ENCODE peak calls at places on chromosomes 6 and 20, in eight cellular contexts. T, W, K, A, C, Z, Y and G are unnamed samples.

GRCh38 chr6:150263765-150264415 is 104.9 kb upstream of the IYD start:
- DNase-seq in T (no peak), W (no peak), K (no peak), A (no peak), C (no peak), Z (no peak), Y (no peak), G (no peak)

GRCh38 chr6:15948930-15949900 is 179.7 kb upstream of the MYLIP start:
- DNase-seq in T (no peak), W (no peak), K (no peak), A (no peak), C (no peak), Z (no peak), Y (peak), G (no peak)

GRCh38 chr6:26121141-26122004 is 34.1 kb downstream of the HFE start:
- DNase-seq in T (no peak), W (no peak), K (peak), A (no peak), C (peak), Z (no peak), Y (peak), G (no peak)

GRCh38 chr6:6825986-6826901 is 237.7 kb downstream of the LY86 start:
- DNase-seq in T (no peak), W (no peak), K (peak), A (peak), C (no peak), Z (no peak), Y (peak), G (peak)

GRCh38 chr6:78831492-78831891 is 35.9 kb upstream of the IRAK1BP1 start:
- DNase-seq in T (no peak), W (no peak), K (no peak), A (no peak), C (no peak), Z (no peak), Y (no peak), G (no peak)

GRCh38 chr6:134074151-134074712 is 21.8 kb upstream of the SLC2A12 start:
- DNase-seq in T (peak), W (no peak), K (no peak), A (no peak), C (no peak), Z (no peak), Y (no peak), G (no peak)

GRCh38 chr20:43849496-43850197 is 65.0 kb upstream of the TOX2 start:
- DNase-seq in T (no peak), W (no peak), K (peak), A (no peak), C (no peak), Z (no peak), Y (no peak), G (no peak)

GRCh38 chr6:10099648-10100047 is 315.2 kb downstream of the TFAP2A start:
- DNase-seq in T (no peak), W (no peak), K (no peak), A (no peak), C (no peak), Z (no peak), Y (peak), G (no peak)

GRCh38 chr20:38346247-38346651 is at the start of gene LBP:
- DNase-seq in T (no peak), W (no peak), K (no peak), A (peak), C (no peak), Z (no peak), Y (no peak), G (no peak)

GRCh38 chr6:13814176-13814937 is at the start of gene MCUR1:
- DNase-seq in T (peak), W (peak), K (peak), A (peak), C (peak), Z (peak), Y (peak), G (peak)

GRCh38 chr6:26296857-26297648 is 67.9 kb upstream of the BTN3A2 start:
- DNase-seq in T (no peak), W (no peak), K (peak), A (no peak), C (peak), Z (no peak), Y (no peak), G (no peak)

GRCh38 chr6:131914967-131915751 is 36.0 kb downstream of the CCN2 start:
- DNase-seq in T (no peak), W (peak), K (peak), A (peak), C (peak), Z (peak), Y (peak), G (no peak)

GRCh38 chr20:57941121-57941522 is 231.3 kb upstream of the PMEPA1 start:
- DNase-seq in T (no peak), W (peak), K (no peak), A (no peak), C (no peak), Z (no peak), Y (peak), G (no peak)

GRCh38 chr6:78947962-78948361 is 80.6 kb downstream of the IRAK1BP1 start:
- DNase-seq in T (no peak), W (no peak), K (peak), A (no peak), C (no peak), Z (no peak), Y (no peak), G (no peak)

GRCh38 chr6:99885051-99885450 is 109.0 kb downstream of the MCHR2 start:
- DNase-seq in T (no peak), W (no peak), K (no peak), A (no peak), C (no peak), Z (no peak), Y (no peak), G (no peak)

GRCh38 chr20:57260065-57260958 is 6.1 kb downstream of the BMP7 start:
- DNase-seq in T (no peak), W (no peak), K (no peak), A (no peak), C (no peak), Z (no peak), Y (no peak), G (no peak)

GRCh38 chr6:41541364-41541763 is 4.8 kb upstream of the FOXP4 start:
- DNase-seq in T (no peak), W (no peak), K (no peak), A (no peak), C (no peak), Z (no peak), Y (no peak), G (no peak)

GRCh38 chr6:134447883-134448387 is 130.0 kb upstream of the SGK1 start:
- DNase-seq in T (no peak), W (no peak), K (peak), A (no peak), C (no peak), Z (no peak), Y (no peak), G (no peak)

GRCh38 chr6:41734666-41735426 is 562 bp downstream of the TFEB start:
- DNase-seq in T (no peak), W (peak), K (peak), A (peak), C (peak), Z (peak), Y (peak), G (peak)

GRCh38 chr6:43286995-43287716 is 10.9 kb upstream of the SLC22A7 start:
- DNase-seq in T (no peak), W (no peak), K (peak), A (no peak), C (no peak), Z (no peak), Y (no peak), G (no peak)

GRCh38 chr20:62021794-62022419 is 43.8 kb downstream of the TAF4 start:
- DNase-seq in T (no peak), W (no peak), K (no peak), A (no peak), C (no peak), Z (no peak), Y (no peak), G (no peak)

GRCh38 chr6:32439708-32440214 is at the start of gene HLA-DRA:
- DNase-seq in T (peak), W (no peak), K (peak), A (no peak), C (peak), Z (no peak), Y (peak), G (no peak)

GRCh38 chr6:31734703-31735500 is 1.4 kb downstream of the CLIC1 start:
- DNase-seq in T (no peak), W (peak), K (peak), A (peak), C (peak), Z (no peak), Y (peak), G (peak)

GRCh38 chr6:38459291-38459690 is 180.4 kb downstream of the BTBD9 start:
- DNase-seq in T (no peak), W (no peak), K (peak), A (no peak), C (no peak), Z (no peak), Y (no peak), G (no peak)

GRCh38 chr20:5364997-5365597 is 48.3 kb upstream of the PROKR2 start:
- DNase-seq in T (no peak), W (no peak), K (no peak), A (no peak), C (peak), Z (no peak), Y (no peak), G (no peak)

GRCh38 chr6:195861-196360 is 96.4 kb upstream of the DUSP22 start:
- DNase-seq in T (no peak), W (peak), K (peak), A (peak), C (no peak), Z (no peak), Y (no peak), G (peak)

GRCh38 chr6:74458536-74458935 is 747.3 kb downstream of the COL12A1 start:
- DNase-seq in T (no peak), W (no peak), K (no peak), A (no peak), C (no peak), Z (no peak), Y (no peak), G (no peak)

GRCh38 chr6:96466149-96466863 is 55.3 kb upstream of the UFL1 start:
- DNase-seq in T (no peak), W (no peak), K (no peak), A (no peak), C (no peak), Z (no peak), Y (no peak), G (no peak)

GRCh38 chr6:157471895-157472686 is 91.1 kb downstream of the ZDHHC14 start:
- DNase-seq in T (no peak), W (no peak), K (no peak), A (no peak), C (no peak), Z (no peak), Y (no peak), G (no peak)

GRCh38 chr6:18978330-18979128 is 591.4 kb downstream of the RNF144B start:
- DNase-seq in T (no peak), W (no peak), K (peak), A (no peak), C (no peak), Z (no peak), Y (peak), G (no peak)